ENCODE peak calls at places on chromosome 17, in four cellular contexts. X, N, C and U are unnamed samples.

GRCh38 chr17:73575470-73576235 is 68.6 kb downstream of the SDK2 start:
- DNase-seq in X (no peak), N (no peak), C (no peak), U (no peak)

GRCh38 chr17:1241904-1242303 is 28.3 kb upstream of the BHLHA9 start:
- DNase-seq in X (no peak), N (no peak), C (no peak), U (no peak)

GRCh38 chr17:77441130-77441920 is 300.6 kb downstream of the SEC14L1 start:
- DNase-seq in X (peak), N (no peak), C (no peak), U (no peak)

GRCh38 chr17:2723505-2723996 is 12.0 kb upstream of the CLUH start:
- DNase-seq in X (no peak), N (peak), C (no peak), U (no peak)

GRCh38 chr17:59972778-59973177 is 8.2 kb upstream of the RNFT1 start:
- DNase-seq in X (no peak), N (no peak), C (no peak), U (no peak)

GRCh38 chr17:45086346-45086745 is 25.2 kb downstream of the NMT1 start:
- DNase-seq in X (peak), N (no peak), C (no peak), U (no peak)

GRCh38 chr17:74235040-74235581 is 21.7 kb downstream of the TTYH2 start:
- DNase-seq in X (no peak), N (no peak), C (no peak), U (no peak)

GRCh38 chr17:44358066-44358465 is 5.6 kb downstream of the FAM171A2 start:
- DNase-seq in X (no peak), N (no peak), C (no peak), U (no peak)

GRCh38 chr17:49861150-49861884 is 13.4 kb upstream of the TAC4 start:
- DNase-seq in X (no peak), N (no peak), C (peak), U (no peak)

DNA sequence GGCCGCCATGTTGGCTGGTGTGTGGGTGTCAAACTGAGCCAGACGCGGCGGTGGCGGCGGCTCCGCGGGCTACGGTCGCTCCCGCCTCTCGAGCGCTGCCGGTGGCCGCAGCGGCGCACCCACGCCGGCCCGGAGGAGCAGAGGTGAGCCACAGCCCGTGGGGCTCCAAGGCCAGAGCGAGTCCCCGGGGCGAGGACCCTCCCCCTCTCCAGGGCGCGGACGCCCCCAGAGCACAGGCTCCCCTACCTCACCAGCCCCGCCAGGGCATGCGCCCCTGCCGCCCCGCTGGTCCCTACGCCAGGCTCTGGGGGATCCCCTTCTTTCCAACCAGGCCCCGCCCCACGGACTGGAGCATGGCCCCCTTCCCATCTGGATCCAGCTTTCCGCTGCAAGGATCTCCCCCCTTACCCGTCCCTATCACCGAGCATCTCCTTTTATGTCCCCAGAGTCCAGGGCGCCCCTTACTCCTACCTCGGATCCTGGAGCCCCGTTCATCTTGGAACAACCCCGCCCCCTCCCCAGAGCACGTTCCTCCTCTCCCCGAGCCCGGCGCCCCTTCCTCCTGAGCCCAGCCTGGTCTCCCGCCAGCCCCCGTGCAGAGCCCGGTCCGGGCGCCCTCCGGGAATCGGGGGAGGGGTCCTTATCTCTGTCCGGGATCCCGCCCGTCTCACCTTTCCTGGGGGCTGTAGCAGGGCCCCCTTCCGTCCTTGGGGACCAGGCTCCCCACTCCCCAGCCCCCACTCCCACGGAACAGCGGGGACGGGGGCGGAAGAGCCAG is 412 bp downstream of the EPN2 start:
- DNase-seq in X (peak), N (peak), C (peak), U (no peak)
- TF ChIP-seq CTCF in X (peak), N (peak), C (no peak), U (peak)

GRCh38 chr17:3893003-3893719 is at the start of gene CAMKK1:
- DNase-seq in X (peak), N (peak), C (peak), U (no peak)
- TF ChIP-seq CTCF in X (peak), N (no peak), C (no peak), U (no peak)

GRCh38 chr17:71963791-71964190 is 157.0 kb upstream of the SOX9 start:
- DNase-seq in X (no peak), N (no peak), C (no peak), U (no peak)

GRCh38 chr17:71964559-71964958 is 156.3 kb upstream of the SOX9 start:
- DNase-seq in X (no peak), N (no peak), C (no peak), U (no peak)

GRCh38 chr17:71963341-71963740 is 157.5 kb upstream of the SOX9 start:
- DNase-seq in X (no peak), N (no peak), C (no peak), U (no peak)

DNA sequence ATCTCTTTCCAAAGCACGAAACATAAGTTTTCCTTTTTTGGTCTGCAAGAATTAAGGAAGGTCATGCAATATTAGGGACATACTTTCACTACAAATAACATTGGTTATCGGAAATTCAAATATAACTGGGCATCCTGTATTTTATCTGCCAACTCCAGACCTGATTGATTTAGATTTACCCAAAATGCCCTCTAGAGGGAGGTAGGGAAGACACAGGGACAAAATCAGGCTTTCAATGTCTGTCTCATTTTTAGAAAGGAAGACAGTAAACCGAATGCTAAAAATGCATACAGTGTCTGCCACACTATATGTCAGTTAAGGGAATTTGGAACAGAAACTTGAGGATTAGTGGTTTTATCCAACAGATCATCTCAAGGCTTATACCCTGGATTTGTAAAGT is 161.7 kb upstream of the SOX9 start:
- DNase-seq in X (no peak), N (no peak), C (no peak), U (no peak)
- TF ChIP-seq CTCF in X (no peak), N (no peak), C (peak), U (peak)

DNA sequence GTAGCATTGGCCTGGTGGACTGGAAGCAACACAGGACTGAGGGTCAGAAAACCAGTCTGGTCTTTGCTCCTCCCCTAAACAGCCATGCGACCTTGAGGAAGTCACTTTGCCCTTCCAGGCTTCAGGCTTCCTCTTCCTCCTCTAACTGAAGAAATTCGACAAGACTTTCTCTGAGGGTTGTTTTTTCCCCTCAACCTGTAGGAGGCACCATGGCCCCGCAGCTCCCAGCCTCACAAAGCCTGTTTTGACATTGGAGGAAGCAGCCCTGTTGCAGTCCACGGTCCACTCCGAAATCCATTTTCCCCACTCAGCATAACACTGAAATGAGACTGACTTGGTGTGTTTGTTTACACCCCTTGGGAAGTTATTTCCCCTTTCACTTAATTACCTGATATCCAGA is 41.2 kb upstream of the PIRT start:
- DNase-seq in X (no peak), N (peak), C (peak), U (no peak)
- TF ChIP-seq CTCF in X (peak), N (no peak), C (peak), U (peak)